ENCODE peak calls at places on chromosome 19, in nine cellular contexts. One of them, this sample, is unnamed.

GRCh38 chr19:929523-930258 is 3.9 kb downstream of the ARID3A start:
- DNase-seq in cardiac muscle cell: no peak
- DNase-seq in foreskin fibroblast: no peak
- DNase-seq in right lobe of liver: no peak
- DNase-seq in NB4: no peak
- DNase-seq in retinal pigment epithelial cell: no peak
- DNase-seq in left ventricle myocardium inferior: no peak
- DNase-seq in cardiac fibroblast: no peak
- DNase-seq in fibroblast of pulmonary artery: no peak
- DNase-seq in this sample: no peak

GRCh38 chr19:7489609-7490044 is 792 bp upstream of the PEX11G start:
- DNase-seq in cardiac muscle cell: no peak
- DNase-seq in foreskin fibroblast: no peak
- DNase-seq in right lobe of liver: no peak
- DNase-seq in NB4: no peak
- DNase-seq in retinal pigment epithelial cell: no peak
- DNase-seq in left ventricle myocardium inferior: no peak
- DNase-seq in cardiac fibroblast: no peak
- DNase-seq in fibroblast of pulmonary artery: no peak
- DNase-seq in this sample: no peak

GRCh38 chr19:51948979-51949378 is 21.7 kb downstream of the ZNF613 start:
- DNase-seq in cardiac muscle cell: peak; percentile 55
- DNase-seq in foreskin fibroblast: peak; percentile 84
- DNase-seq in right lobe of liver: peak; percentile 37
- DNase-seq in NB4: no peak
- DNase-seq in retinal pigment epithelial cell: no peak
- DNase-seq in left ventricle myocardium inferior: peak; percentile 20
- DNase-seq in cardiac fibroblast: peak; percentile 38
- DNase-seq in fibroblast of pulmonary artery: peak; percentile 27
- DNase-seq in this sample: peak; percentile 33

GRCh38 chr19:913080-913748 is at the start of gene R3HDM4:
- DNase-seq in cardiac muscle cell: peak; percentile 66
- DNase-seq in foreskin fibroblast: peak; percentile 83
- DNase-seq in right lobe of liver: peak; percentile 89
- DNase-seq in NB4: peak; percentile 60
- DNase-seq in retinal pigment epithelial cell: no peak
- DNase-seq in left ventricle myocardium inferior: peak; percentile 87
- DNase-seq in cardiac fibroblast: peak; percentile 46
- DNase-seq in fibroblast of pulmonary artery: peak; percentile 48
- DNase-seq in this sample: peak; percentile 53

GRCh38 chr19:43467730-43468129 is 2.3 kb upstream of the LYPD3 start:
- DNase-seq in cardiac muscle cell: peak; percentile 50
- DNase-seq in foreskin fibroblast: peak; percentile 69
- DNase-seq in right lobe of liver: no peak
- DNase-seq in NB4: peak; percentile 33
- DNase-seq in retinal pigment epithelial cell: no peak
- DNase-seq in left ventricle myocardium inferior: no peak
- DNase-seq in cardiac fibroblast: peak; percentile 70
- DNase-seq in fibroblast of pulmonary artery: peak; percentile 66
- DNase-seq in this sample: peak; percentile 38

GRCh38 chr19:34960103-34960805 is 3.8 kb downstream of the ZNF792 start:
- DNase-seq in cardiac muscle cell: peak; percentile 60
- DNase-seq in foreskin fibroblast: no peak
- DNase-seq in right lobe of liver: no peak
- DNase-seq in NB4: no peak
- DNase-seq in retinal pigment epithelial cell: peak; percentile 1
- DNase-seq in left ventricle myocardium inferior: no peak
- DNase-seq in cardiac fibroblast: peak; percentile 73
- DNase-seq in fibroblast of pulmonary artery: peak; percentile 65
- DNase-seq in this sample: peak; percentile 75

GRCh38 chr19:18379803-18380747 is 5.9 kb upstream of the GDF15 start:
- DNase-seq in cardiac muscle cell: peak; percentile 77
- DNase-seq in foreskin fibroblast: peak; percentile 98
- DNase-seq in right lobe of liver: peak; percentile 94
- DNase-seq in NB4: no peak
- DNase-seq in retinal pigment epithelial cell: no peak
- DNase-seq in left ventricle myocardium inferior: peak; percentile 86
- DNase-seq in cardiac fibroblast: peak; percentile 94
- DNase-seq in fibroblast of pulmonary artery: peak; percentile 85
- DNase-seq in this sample: peak; percentile 94

GRCh38 chr19:12453495-12453894 is 12.7 kb upstream of the ZNF443 start:
- DNase-seq in cardiac muscle cell: no peak
- DNase-seq in foreskin fibroblast: no peak
- DNase-seq in right lobe of liver: no peak
- DNase-seq in NB4: no peak
- DNase-seq in retinal pigment epithelial cell: no peak
- DNase-seq in left ventricle myocardium inferior: no peak
- DNase-seq in cardiac fibroblast: no peak
- DNase-seq in fibroblast of pulmonary artery: no peak
- DNase-seq in this sample: no peak

DNA sequence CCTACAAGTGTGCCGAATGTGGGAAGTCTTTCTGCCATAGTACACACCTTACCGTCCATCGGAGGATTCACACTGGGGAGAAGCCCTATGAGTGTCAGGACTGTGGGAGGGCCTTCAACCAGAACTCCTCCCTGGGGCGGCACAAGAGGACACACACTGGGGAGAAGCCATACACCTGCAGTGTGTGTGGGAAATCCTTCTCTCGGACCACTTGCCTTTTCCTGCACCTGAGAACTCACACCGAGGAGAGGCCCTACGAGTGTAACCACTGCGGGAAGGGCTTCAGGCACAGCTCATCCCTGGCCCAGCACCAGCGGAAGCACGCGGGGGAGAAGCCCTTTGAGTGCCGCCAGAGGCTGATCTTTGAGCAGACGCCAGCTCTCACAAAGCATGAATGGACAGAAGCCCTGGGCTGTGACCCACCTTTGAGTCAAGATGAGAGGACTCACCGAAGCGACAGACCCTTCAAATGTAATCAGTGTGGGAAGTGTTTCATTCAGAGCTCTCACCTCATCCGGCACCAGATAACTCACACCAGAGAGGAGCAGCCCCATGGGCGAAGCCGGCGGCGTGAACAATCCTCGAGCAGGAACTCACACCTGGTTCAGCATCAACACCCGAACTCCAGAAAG is 10.3 kb upstream of the ERVK3-1 start:
- DNase-seq in cardiac muscle cell: no peak
- DNase-seq in foreskin fibroblast: no peak
- DNase-seq in right lobe of liver: no peak
- DNase-seq in NB4: no peak
- DNase-seq in retinal pigment epithelial cell: no peak
- DNase-seq in left ventricle myocardium inferior: no peak
- DNase-seq in cardiac fibroblast: no peak
- DNase-seq in fibroblast of pulmonary artery: no peak
- DNase-seq in this sample: no peak
- H3K4me3 ChIP-seq in cardiac muscle cell: no peak overlapping the region
- H3K4me3 ChIP-seq in foreskin fibroblast: no peak overlapping the region
- H3K4me3 ChIP-seq in right lobe of liver: no peak overlapping the region
- H3K4me3 ChIP-seq in NB4: no peak overlapping the region
- H3K4me3 ChIP-seq in retinal pigment epithelial cell: no peak overlapping the region
- H3K4me3 ChIP-seq in left ventricle myocardium inferior: no peak overlapping the region
- H3K4me3 ChIP-seq in cardiac fibroblast: no peak overlapping the region
- H3K4me3 ChIP-seq in fibroblast of pulmonary artery: no peak overlapping the region
- H3K4me3 ChIP-seq in this sample: no peak overlapping the region

DNA sequence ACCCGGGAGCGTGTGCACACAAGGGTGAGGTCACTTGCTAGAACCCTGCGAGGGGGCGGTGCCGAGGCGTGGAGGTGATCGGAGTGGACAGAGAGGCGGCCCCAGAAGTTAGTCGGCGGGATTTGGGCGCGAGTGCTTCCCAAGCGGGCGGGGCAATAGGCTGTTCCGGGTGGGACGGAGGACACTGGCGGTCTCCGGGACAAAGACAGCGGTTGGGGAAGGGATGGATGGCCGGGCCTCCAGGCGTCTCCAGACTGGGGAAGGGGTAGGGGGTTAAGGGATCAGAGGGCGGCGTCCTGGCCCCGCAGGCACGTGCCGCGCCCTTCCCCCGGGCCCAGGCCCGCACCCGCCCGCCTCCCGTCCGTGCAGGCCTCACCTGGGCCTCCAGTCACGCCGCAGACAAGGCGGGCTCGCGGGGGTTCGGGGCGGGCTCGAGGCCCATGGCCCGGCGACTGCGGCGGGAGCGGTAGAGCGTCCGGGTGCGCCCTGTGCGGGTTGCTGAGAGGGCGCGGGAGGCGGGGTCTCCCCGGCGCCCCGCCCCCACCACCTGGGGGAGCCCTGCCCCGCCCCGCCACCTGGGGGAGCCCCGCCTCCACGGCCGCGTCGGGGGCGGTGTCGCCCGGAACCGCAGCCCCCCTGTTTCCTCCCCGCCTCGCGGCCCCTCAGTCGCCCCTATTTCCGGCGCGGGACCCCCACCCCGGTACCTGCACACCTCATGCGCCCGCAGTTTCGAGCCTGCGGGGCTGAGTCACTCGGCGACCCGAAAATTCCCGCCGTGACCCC is at the start of gene LPAR2:
- DNase-seq in cardiac muscle cell: peak; percentile 21
- DNase-seq in foreskin fibroblast: peak; percentile 57
- DNase-seq in right lobe of liver: no peak
- DNase-seq in NB4: no peak
- DNase-seq in retinal pigment epithelial cell: no peak
- DNase-seq in left ventricle myocardium inferior: no peak
- DNase-seq in cardiac fibroblast: no peak
- DNase-seq in fibroblast of pulmonary artery: no peak
- DNase-seq in this sample: no peak
- TF ChIP-seq CTCF in cardiac muscle cell: no peak
- TF ChIP-seq CTCF in foreskin fibroblast: no peak
- TF ChIP-seq CTCF in right lobe of liver: no peak
- TF ChIP-seq CTCF in NB4: no peak
- TF ChIP-seq CTCF in retinal pigment epithelial cell: no peak
- TF ChIP-seq CTCF in left ventricle myocardium inferior: no peak
- TF ChIP-seq CTCF in cardiac fibroblast: no peak
- TF ChIP-seq CTCF in fibroblast of pulmonary artery: no peak
- TF ChIP-seq CTCF in this sample: no peak

GRCh38 chr19:33197591-33198000 is 3.5 kb downstream of the LRP3 start:
- DNase-seq in cardiac muscle cell: no peak
- DNase-seq in foreskin fibroblast: no peak
- DNase-seq in right lobe of liver: no peak
- DNase-seq in NB4: no peak
- DNase-seq in retinal pigment epithelial cell: no peak
- DNase-seq in left ventricle myocardium inferior: no peak
- DNase-seq in cardiac fibroblast: no peak
- DNase-seq in fibroblast of pulmonary artery: no peak
- DNase-seq in this sample: no peak

GRCh38 chr19:33194527-33194883 is 375 bp downstream of the LRP3 start:
- DNase-seq in cardiac muscle cell: peak; percentile 21
- DNase-seq in foreskin fibroblast: peak; percentile 53
- DNase-seq in right lobe of liver: no peak
- DNase-seq in NB4: no peak
- DNase-seq in retinal pigment epithelial cell: no peak
- DNase-seq in left ventricle myocardium inferior: no peak
- DNase-seq in cardiac fibroblast: peak; percentile 10
- DNase-seq in fibroblast of pulmonary artery: no peak
- DNase-seq in this sample: no peak

GRCh38 chr19:33194884-33195710 is 967 bp downstream of the LRP3 start:
- DNase-seq in cardiac muscle cell: peak; percentile 69
- DNase-seq in foreskin fibroblast: peak; percentile 76
- DNase-seq in right lobe of liver: peak; percentile 72
- DNase-seq in NB4: peak; percentile 49
- DNase-seq in retinal pigment epithelial cell: no peak
- DNase-seq in left ventricle myocardium inferior: no peak
- DNase-seq in cardiac fibroblast: peak; percentile 60
- DNase-seq in fibroblast of pulmonary artery: peak; percentile 53
- DNase-seq in this sample: peak; percentile 53

GRCh38 chr19:33196446-33197193 is 2.5 kb downstream of the LRP3 start:
- DNase-seq in cardiac muscle cell: no peak
- DNase-seq in foreskin fibroblast: no peak
- DNase-seq in right lobe of liver: no peak
- DNase-seq in NB4: no peak
- DNase-seq in retinal pigment epithelial cell: no peak
- DNase-seq in left ventricle myocardium inferior: no peak
- DNase-seq in cardiac fibroblast: no peak
- DNase-seq in fibroblast of pulmonary artery: no peak
- DNase-seq in this sample: no peak

GRCh38 chr19:33195711-33196347 is 1.7 kb downstream of the LRP3 start:
- DNase-seq in cardiac muscle cell: no peak
- DNase-seq in foreskin fibroblast: no peak
- DNase-seq in right lobe of liver: no peak
- DNase-seq in NB4: no peak
- DNase-seq in retinal pigment epithelial cell: no peak
- DNase-seq in left ventricle myocardium inferior: no peak
- DNase-seq in cardiac fibroblast: no peak
- DNase-seq in fibroblast of pulmonary artery: no peak
- DNase-seq in this sample: no peak
- H3K4me3 ChIP-seq in cardiac muscle cell: peak overlapping the region; percentile 89
- H3K4me3 ChIP-seq in foreskin fibroblast: peak overlapping the region; percentile 57
- H3K4me3 ChIP-seq in right lobe of liver: peak overlapping the region; percentile 70
- H3K4me3 ChIP-seq in NB4: peak overlapping the region; percentile 60
- H3K4me3 ChIP-seq in retinal pigment epithelial cell: peak overlapping the region; percentile 58
- H3K4me3 ChIP-seq in left ventricle myocardium inferior: peak overlapping the region; percentile 75
- H3K4me3 ChIP-seq in cardiac fibroblast: peak overlapping the region; percentile 66
- H3K4me3 ChIP-seq in fibroblast of pulmonary artery: peak overlapping the region; percentile 63
- H3K4me3 ChIP-seq in this sample: peak overlapping the region; percentile 65

GRCh38 chr19:58572026-58572817 is 913 bp downstream of the MZF1 start:
- DNase-seq in cardiac muscle cell: no peak
- DNase-seq in foreskin fibroblast: no peak
- DNase-seq in right lobe of liver: no peak
- DNase-seq in NB4: no peak
- DNase-seq in retinal pigment epithelial cell: no peak
- DNase-seq in left ventricle myocardium inferior: peak; percentile 13
- DNase-seq in cardiac fibroblast: no peak
- DNase-seq in fibroblast of pulmonary artery: no peak
- DNase-seq in this sample: no peak

GRCh38 chr19:58573658-58574164 is 576 bp upstream of the MZF1 start:
- DNase-seq in cardiac muscle cell: no peak
- DNase-seq in foreskin fibroblast: no peak
- DNase-seq in right lobe of liver: no peak
- DNase-seq in NB4: no peak
- DNase-seq in retinal pigment epithelial cell: no peak
- DNase-seq in left ventricle myocardium inferior: no peak
- DNase-seq in cardiac fibroblast: no peak
- DNase-seq in fibroblast of pulmonary artery: no peak
- DNase-seq in this sample: no peak

GRCh38 chr19:58571575-58571947 is 1.6 kb downstream of the MZF1 start:
- DNase-seq in cardiac muscle cell: no peak
- DNase-seq in foreskin fibroblast: no peak
- DNase-seq in right lobe of liver: peak; percentile 20
- DNase-seq in NB4: no peak
- DNase-seq in retinal pigment epithelial cell: no peak
- DNase-seq in left ventricle myocardium inferior: no peak
- DNase-seq in cardiac fibroblast: no peak
- DNase-seq in fibroblast of pulmonary artery: no peak
- DNase-seq in this sample: no peak

GRCh38 chr19:58570770-58571574 is 2.2 kb downstream of the MZF1 start:
- DNase-seq in cardiac muscle cell: no peak
- DNase-seq in foreskin fibroblast: no peak
- DNase-seq in right lobe of liver: peak; percentile 28
- DNase-seq in NB4: peak; percentile 75
- DNase-seq in retinal pigment epithelial cell: no peak
- DNase-seq in left ventricle myocardium inferior: peak; percentile 13
- DNase-seq in cardiac fibroblast: no peak
- DNase-seq in fibroblast of pulmonary artery: no peak
- DNase-seq in this sample: no peak

DNA sequence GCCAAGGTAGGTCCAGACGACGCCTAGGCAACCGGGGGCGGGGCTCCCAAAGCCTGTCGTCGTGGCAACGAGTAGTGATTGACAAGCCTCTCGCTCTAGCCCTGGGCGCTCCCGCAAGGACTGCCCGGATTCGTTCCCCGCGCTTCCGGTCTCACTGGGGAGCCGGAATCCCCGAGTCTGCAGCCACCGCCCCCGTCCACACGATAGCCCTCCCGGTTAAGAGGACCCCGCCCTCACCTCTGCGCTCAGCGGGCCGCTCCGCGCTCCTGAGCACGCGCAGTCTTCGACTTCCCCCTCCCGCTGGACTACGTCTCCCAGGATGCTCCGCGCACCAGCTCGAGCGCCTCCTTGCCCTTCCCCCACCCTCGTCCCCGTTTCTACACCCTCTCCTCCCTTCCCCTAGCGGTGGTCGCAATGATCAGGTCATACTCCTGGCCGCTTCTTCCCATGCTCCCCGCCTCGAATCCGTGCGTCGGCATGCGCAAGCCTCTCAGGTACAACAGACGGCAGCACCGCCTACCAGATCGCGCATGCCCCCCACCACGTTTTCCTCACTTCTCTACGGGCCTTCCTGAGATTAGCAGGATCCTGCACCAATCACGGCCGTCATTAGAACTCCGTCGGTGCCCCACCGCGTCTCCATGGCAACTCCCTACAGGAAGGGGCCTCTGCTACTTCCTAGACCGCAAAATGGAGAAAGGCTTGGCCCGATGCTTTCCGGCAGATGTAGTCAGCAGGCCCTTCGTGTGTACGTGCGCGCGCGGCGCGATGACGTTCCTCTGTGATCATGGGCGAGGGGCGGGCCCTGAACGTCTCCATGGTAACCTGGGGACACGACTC is at the start of gene MZF1:
- DNase-seq in cardiac muscle cell: peak; percentile 100
- DNase-seq in foreskin fibroblast: peak; percentile 100
- DNase-seq in right lobe of liver: peak; percentile 99
- DNase-seq in NB4: peak; percentile 100
- DNase-seq in retinal pigment epithelial cell: peak; percentile 100
- DNase-seq in left ventricle myocardium inferior: peak; percentile 99
- DNase-seq in cardiac fibroblast: peak; percentile 100
- DNase-seq in fibroblast of pulmonary artery: peak; percentile 100
- DNase-seq in this sample: peak; percentile 100
- TF ChIP-seq CTCF in cardiac muscle cell: no peak
- TF ChIP-seq CTCF in foreskin fibroblast: no peak
- TF ChIP-seq CTCF in right lobe of liver: no peak
- TF ChIP-seq CTCF in NB4: no peak
- TF ChIP-seq CTCF in retinal pigment epithelial cell: no peak
- TF ChIP-seq CTCF in left ventricle myocardium inferior: no peak
- TF ChIP-seq CTCF in cardiac fibroblast: peak; percentile 17
- TF ChIP-seq CTCF in fibroblast of pulmonary artery: no peak
- TF ChIP-seq CTCF in this sample: peak; percentile 25